ENCODE peak calls at places on chromosomes 16 and 17, in six cellular contexts. U, H, F, L, E and W are unnamed samples.

GRCh38 chr16:67514382-67514828 is 14.2 kb upstream of the RIPOR1 start:
- DNase-seq in U (peak), H (peak), F (peak), L (peak), E (peak), W (peak)

GRCh38 chr17:81294512-81295030 is 536 bp downstream of the SLC38A10 start:
- DNase-seq in U (peak), H (no peak), F (peak), L (no peak), E (no peak), W (no peak)

GRCh38 chr17:288802-289356 is 63.7 kb downstream of the RPH3AL start:
- DNase-seq in U (no peak), H (no peak), F (no peak), L (peak), E (no peak), W (peak)

GRCh38 chr17:54948380-54948779 is 20.1 kb downstream of the COX11 start:
- DNase-seq in U (peak), H (peak), F (peak), L (no peak), E (no peak), W (no peak)

GRCh38 chr16:14576532-14576931 is 53.5 kb downstream of the PARN start:
- DNase-seq in U (no peak), H (no peak), F (no peak), L (no peak), E (no peak), W (no peak)

GRCh38 chr17:32445075-32445427 is 741 bp downstream of the PSMD11 start:
- DNase-seq in U (peak), H (no peak), F (peak), L (no peak), E (no peak), W (no peak)

GRCh38 chr17:37410357-37410756 is 3.7 kb downstream of the TADA2A start:
- DNase-seq in U (no peak), H (no peak), F (no peak), L (no peak), E (no peak), W (no peak)

GRCh38 chr17:6671431-6671830 is 19.9 kb downstream of the C17orf100 start:
- DNase-seq in U (no peak), H (no peak), F (no peak), L (no peak), E (no peak), W (no peak)

GRCh38 chr16:53744449-53744848 is 40.5 kb downstream of the FTO start:
- DNase-seq in U (peak), H (no peak), F (peak), L (no peak), E (peak), W (no peak)

GRCh38 chr17:7017827-7018200 is 5.0 kb upstream of the BCL6B start:
- DNase-seq in U (no peak), H (no peak), F (peak), L (no peak), E (no peak), W (no peak)

GRCh38 chr17:29038511-29039300 is 4.2 kb upstream of the PIPOX start:
- DNase-seq in U (no peak), H (no peak), F (no peak), L (no peak), E (no peak), W (no peak)

GRCh38 chr17:58084317-58084981 is 1.2 kb downstream of the DYNLL2 start:
- DNase-seq in U (peak), H (no peak), F (peak), L (peak), E (no peak), W (no peak)